ENCODE peak calls at places on chromosomes 13 and 19, in eight cellular contexts. F, R, X, I, Z, C, J and O are unnamed samples.

GRCh38 chr19:10654610-10655456 is 687 bp downstream of the ILF3 start:
- DNase-seq in X (peak), R (no peak), Z (peak), C (peak), J (peak), I (no peak), F (no peak), O (peak)

GRCh38 chr13:21511841-21512240 is 52.7 kb upstream of the ZDHHC20 start:
- DNase-seq in I (peak), X (no peak), J (no peak), F (no peak), R (peak), C (no peak), Z (no peak), O (no peak)

GRCh38 chr13:110254151-110254679 is 52.7 kb downstream of the COL4A1 start:
- DNase-seq in R (no peak), F (no peak), X (no peak), Z (no peak), I (no peak), C (no peak), J (no peak), O (no peak)

GRCh38 chr19:5349041-5349440 is 8.4 kb upstream of the PTPRS start:
- DNase-seq in C (no peak), R (no peak), X (no peak), F (no peak), I (no peak), J (peak), Z (no peak), O (no peak)

GRCh38 chr19:9808855-9809646 is 9.8 kb downstream of the FBXL12 start:
- DNase-seq in J (no peak), I (no peak), Z (no peak), R (no peak), X (no peak), F (no peak), C (no peak), O (no peak)

GRCh38 chr13:98174995-98175394 is 2.1 kb downstream of the RNF113B start:
- DNase-seq in F (no peak), J (no peak), R (no peak), I (no peak), X (no peak), Z (no peak), C (no peak), O (no peak)

GRCh38 chr13:47291116-47291656 is 394.3 kb upstream of the HTR2A start:
- DNase-seq in Z (no peak), I (no peak), R (no peak), C (no peak), J (no peak), F (no peak), X (no peak), O (no peak)

GRCh38 chr19:18657590-18658365 is 20.9 kb downstream of the KLHL26 start:
- DNase-seq in R (no peak), Z (no peak), X (no peak), C (no peak), F (no peak), J (peak), I (peak), O (peak)

GRCh38 chr19:42075364-42075615 is 676 bp upstream of the ZNF574 start:
- DNase-seq in J (no peak), I (no peak), R (no peak), C (no peak), F (no peak), X (no peak), Z (no peak), O (no peak)

GRCh38 chr19:13796301-13797057 is 1.2 kb downstream of the ZSWIM4 start:
- DNase-seq in R (no peak), F (no peak), J (peak), X (peak), C (no peak), I (peak), Z (no peak), O (peak)

GRCh38 chr19:5942991-5943390 is 28.9 kb downstream of the CAPS start:
- DNase-seq in J (no peak), F (no peak), X (no peak), C (no peak), I (no peak), Z (no peak), R (no peak), O (no peak)

GRCh38 chr19:58054792-58055482 is 4.1 kb upstream of the ZNF135 start:
- DNase-seq in Z (no peak), X (peak), C (no peak), I (no peak), F (no peak), J (peak), R (no peak), O (peak)

GRCh38 chr13:82118589-82118988 is 1763.7 kb downstream of the SLITRK1 start:
- DNase-seq in X (no peak), C (no peak), F (no peak), Z (no peak), I (no peak), R (no peak), J (no peak), O (no peak)

GRCh38 chr19:28691683-28692082 is 521.3 kb downstream of the UQCRFS1 start:
- DNase-seq in C (no peak), J (no peak), Z (no peak), F (no peak), I (no peak), R (no peak), X (no peak), O (no peak)